ENCODE peak calls at places on chromosomes 2 and 18, in six cellular contexts. O is endothelial cell of umbilical vein, R is K562, W is HepG2, J is WTC11, Y is H1. X is an unnamed sample.
A peak's percentile ranks its signal among the peaks of the same experiment; 100 is the strongest.

GRCh38 chr2:96897491-96898134 is 27.7 kb upstream of the SEMA4C start:
- DNase-seq in J (no peak), R (peak; percentile 37), Y (no peak), W (no peak), O (no peak), X (no peak)

GRCh38 chr2:46490521-46491141 is 11.3 kb downstream of the TMEM247 start:
- DNase-seq in W (no peak), R (no peak), J (no peak), O (no peak), Y (peak; percentile 37), X (no peak)

GRCh38 chr2:26864646-26865045 is 16.7 kb downstream of the DPYSL5 start:
- DNase-seq in J (no peak), Y (no peak), R (no peak), O (no peak), W (no peak), X (no peak)

GRCh38 chr2:58436842-58437241 is 195.7 kb upstream of the FANCL start:
- DNase-seq in W (no peak), Y (no peak), R (no peak), O (no peak), J (no peak), X (no peak)

GRCh38 chr2:203951366-203951902 is 14.9 kb downstream of the ICOS start:
- DNase-seq in J (no peak), W (no peak), Y (no peak), R (no peak), O (no peak), X (no peak)

GRCh38 chr18:26133652-26134051 is at the start of gene PSMA8:
- DNase-seq in R (no peak), J (peak; percentile 45), W (no peak), Y (peak; percentile 63), O (peak; percentile 1), X (no peak)

GRCh38 chr2:231563378-231563961 is 29.2 kb upstream of the TEX44 start:
- DNase-seq in O (peak; percentile 60), J (peak; percentile 82), R (peak; percentile 81), Y (peak; percentile 78), W (peak; percentile 34), X (peak; percentile 75)

GRCh38 chr2:200985806-200986205 is 22.3 kb upstream of the ORC2 start:
- DNase-seq in Y (no peak), R (no peak), O (no peak), J (no peak), W (no peak), X (no peak)

GRCh38 chr2:72094701-72095100 is 53.0 kb downstream of the CYP26B1 start:
- DNase-seq in J (no peak), Y (no peak), O (no peak), W (no peak), R (no peak), X (no peak)

GRCh38 chr18:2326999-2327398 is 244.3 kb downstream of the METTL4 start:
- DNase-seq in J (no peak), Y (no peak), W (no peak), O (no peak), R (no peak), X (no peak)

GRCh38 chr2:31078579-31079105 is 59.6 kb downstream of the GALNT14 start:
- DNase-seq in O (no peak), Y (peak; percentile 17), R (no peak), W (no peak), J (no peak), X (no peak)

GRCh38 chr2:105328281-105329196 is 996 bp downstream of the TGFBRAP1 start:
- DNase-seq in J (no peak), W (peak; percentile 39), Y (no peak), R (no peak), O (peak; percentile 90), X (peak; percentile 20)

GRCh38 chr2:105327690-105328089 is 1.8 kb downstream of the TGFBRAP1 start:
- DNase-seq in W (no peak), O (no peak), J (no peak), Y (no peak), R (no peak), X (no peak)

GRCh38 chr2:105330681-105331375 is 1.3 kb upstream of the TGFBRAP1 start:
- DNase-seq in Y (no peak), J (no peak), O (no peak), R (no peak), W (no peak), X (no peak)

GRCh38 chr2:105329197-105329554 is 359 bp downstream of the TGFBRAP1 start:
- DNase-seq in R (no peak), W (peak; percentile 22), O (no peak), Y (no peak), J (no peak), X (peak; percentile 8)

DNA sequence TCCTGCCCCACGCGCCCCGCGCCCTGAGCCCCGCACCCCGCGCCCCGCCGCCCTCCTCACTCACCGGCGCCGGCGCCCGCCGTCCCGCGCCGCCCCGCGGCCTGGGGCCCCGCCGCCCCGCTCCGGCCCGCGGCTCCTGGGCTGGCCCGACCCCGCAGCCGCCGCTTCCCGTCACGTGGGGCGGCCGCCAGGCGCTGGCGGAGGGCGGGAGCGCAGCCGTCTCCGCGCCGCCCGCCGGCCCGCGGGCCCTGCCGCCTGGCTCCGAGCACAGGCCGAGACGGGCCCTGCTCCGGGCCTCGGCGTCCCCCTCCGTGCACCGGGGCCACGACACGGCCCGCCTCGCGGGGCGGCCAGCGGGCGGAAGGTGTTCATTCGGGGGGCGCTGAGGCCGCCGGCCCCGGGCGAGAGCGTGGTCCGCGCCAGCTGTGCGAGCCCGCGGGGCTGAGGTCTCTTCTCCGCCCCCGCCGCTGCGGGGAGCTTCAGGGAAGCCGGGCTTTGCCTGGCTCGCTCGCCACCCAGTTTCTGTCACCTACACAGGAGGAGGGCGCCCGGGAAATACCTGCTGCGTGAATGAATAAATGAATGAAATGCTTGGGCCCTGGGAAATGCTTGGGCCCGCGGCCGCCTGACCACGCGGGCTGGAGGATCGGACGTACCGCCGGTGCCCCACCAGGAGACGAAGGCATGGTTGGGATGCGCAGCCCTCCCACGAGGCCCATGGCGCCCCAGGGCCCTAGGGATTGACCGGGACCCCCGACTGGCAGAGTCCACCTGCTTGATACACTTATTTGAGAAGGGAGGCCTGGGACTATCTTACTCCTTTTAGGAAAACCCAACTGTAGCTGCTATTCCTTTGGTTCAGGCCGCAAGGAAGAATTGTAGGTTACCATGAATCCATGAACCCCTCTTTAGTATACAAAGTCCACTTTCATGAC is at the start of gene TGFBRAP1:
- DNase-seq in R (peak; percentile 80), O (peak; percentile 35), W (peak; percentile 35), Y (peak; percentile 73), J (peak; percentile 34), X (peak; percentile 60)
- TF ChIP-seq JUN in R (no peak), O (no peak), W (no peak), Y (no peak), J (peak; percentile 13), X (peak; percentile 64)

DNA sequence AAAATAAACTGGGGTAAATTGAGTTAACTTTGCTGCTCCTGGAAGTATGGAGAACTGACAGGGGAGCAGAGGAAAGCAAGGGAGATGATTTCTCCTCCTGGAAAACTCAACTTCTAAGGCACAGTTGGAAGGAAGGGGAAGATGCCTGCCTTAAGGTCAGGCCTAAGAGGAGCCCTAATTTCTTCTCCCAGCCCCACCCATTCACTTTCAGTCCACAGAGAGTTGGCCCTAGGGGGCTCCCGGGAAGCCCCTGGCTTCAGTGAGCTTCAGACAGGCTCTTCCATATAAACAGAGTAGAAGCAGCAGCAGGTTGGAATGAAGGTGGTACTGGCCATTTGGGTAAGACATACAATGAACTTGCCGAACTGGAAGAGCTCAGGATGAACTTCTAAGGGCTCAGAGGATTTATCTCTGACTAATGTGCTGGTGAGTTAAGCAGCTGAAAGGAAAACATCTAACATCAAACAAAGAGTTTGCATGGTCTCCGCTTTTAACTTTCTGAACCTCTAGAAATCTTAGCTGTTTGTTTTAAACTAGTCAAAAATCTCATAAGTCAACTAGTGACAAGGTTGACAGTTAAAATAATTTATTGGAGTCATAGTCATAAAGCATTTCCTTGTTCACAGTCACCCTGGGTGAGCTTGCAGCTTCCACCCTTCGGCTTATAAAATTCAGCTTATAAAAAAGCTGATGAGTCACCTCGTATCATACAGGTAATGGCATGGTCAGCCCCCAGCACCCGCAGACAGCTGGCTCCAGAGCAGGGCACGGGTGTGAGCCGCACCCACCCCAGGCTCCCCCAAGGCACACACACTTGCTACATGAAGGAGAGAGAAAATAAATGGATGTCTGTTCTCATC is 9.8 kb downstream of the MALL start:
- DNase-seq in O (peak; percentile 83), Y (peak; percentile 14), J (no peak), R (no peak), W (peak; percentile 45), X (peak; percentile 92)
- TF ChIP-seq JUN in O (peak; percentile 88), Y (no peak), J (no peak), R (no peak), W (no peak), X (peak; percentile 98)

DNA sequence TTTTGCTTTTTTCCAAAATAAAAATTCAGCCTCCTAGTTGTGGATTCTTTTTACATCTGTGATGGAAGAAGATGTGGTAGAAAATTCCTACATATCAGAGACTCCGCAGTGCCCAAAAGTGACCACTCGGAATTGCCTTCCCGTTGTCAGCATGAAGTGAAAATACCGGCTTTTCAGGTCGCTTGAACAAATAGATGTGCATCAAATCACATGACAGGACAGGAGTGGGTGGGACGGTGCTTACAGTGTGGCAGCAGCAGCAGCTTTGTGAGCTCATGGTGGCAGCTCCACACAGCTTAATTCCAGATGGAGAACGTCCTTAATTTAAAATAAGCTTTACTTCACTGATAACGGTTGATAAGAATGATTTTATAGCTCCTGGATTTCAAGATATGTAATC is 20.3 kb downstream of the SALL3 start:
- DNase-seq in J (no peak), R (no peak), O (no peak), Y (no peak), W (no peak), X (no peak)
- TF ChIP-seq JUN in J (no peak), R (no peak), O (no peak), Y (no peak), W (no peak), X (no peak)

GRCh38 chr2:118257696-118258095 is 169.4 kb downstream of the INSIG2 start:
- DNase-seq in J (no peak), O (no peak), Y (no peak), W (no peak), R (no peak), X (no peak)
- TF ChIP-seq JUN in J (no peak), O (no peak), Y (no peak), W (no peak), R (no peak), X (no peak)

GRCh38 chr18:22465859-22466602 is 48.3 kb upstream of the CTAGE1 start:
- DNase-seq in Y (no peak), R (peak; percentile 79), W (peak; percentile 70), O (peak; percentile 73), J (no peak), X (peak; percentile 69)

GRCh38 chr18:22459491-22459890 is 41.8 kb upstream of the CTAGE1 start:
- DNase-seq in Y (no peak), O (peak; percentile 59), J (no peak), W (no peak), R (no peak), X (no peak)

GRCh38 chr18:22467760-22468553 is 50.2 kb upstream of the CTAGE1 start:
- DNase-seq in J (no peak), R (no peak), W (no peak), Y (no peak), O (peak; percentile 92), X (peak; percentile 88)

GRCh38 chr18:22466608-22467390 is 49.1 kb upstream of the CTAGE1 start:
- DNase-seq in R (no peak), O (peak; percentile 42), W (peak; percentile 58), J (no peak), Y (no peak), X (peak; percentile 24)

GRCh38 chr18:22463076-22463475 is 45.4 kb upstream of the CTAGE1 start:
- DNase-seq in O (no peak), Y (no peak), J (no peak), R (no peak), W (no peak), X (no peak)
- TF ChIP-seq JUN in O (no peak), Y (no peak), J (no peak), R (no peak), W (no peak), X (no peak)

GRCh38 chr2:197869501-197870111 is 65.2 kb downstream of the PLCL1 start:
- DNase-seq in R (no peak), O (no peak), J (no peak), Y (no peak), W (no peak), X (no peak)
- TF ChIP-seq JUN in R (no peak), O (no peak), J (no peak), Y (no peak), W (no peak), X (no peak)